ENCODE peak calls at places on chromosomes 2 and 18, in nine cellular contexts. Z is OCI-LY7, E is GM23338, B is HCT116, M is hepatocyte, R is SK-N-SH, P is neural progenitor cell, C is GM23248, H is PC-3. Q is an unnamed sample.
A peak's percentile ranks its signal among the peaks of the same experiment; 100 is the strongest.

GRCh38 chr2:49369650-49370049 is 215.3 kb upstream of the FSHR start:
- DNase-seq in Z (no peak), B (no peak), C (no peak), R (no peak), P (no peak), M (no peak), H (no peak), E (no peak), Q (no peak)

GRCh38 chr2:164742738-164743317 is 98.8 kb downstream of the COBLL1 start:
- DNase-seq in Z (no peak), R (no peak), H (no peak), E (no peak), B (no peak), P (no peak), M (no peak), C (no peak), Q (no peak)

GRCh38 chr2:184596819-184597411 is 1.4 kb upstream of the ZNF804A start:
- DNase-seq in M (no peak), B (peak; percentile 27), H (peak; percentile 80), E (peak; percentile 48), R (no peak), Z (peak; percentile 91), C (peak; percentile 69), P (peak; percentile 26), Q (peak; percentile 54)

GRCh38 chr2:239774933-239775622 is 250.1 kb downstream of the NDUFA10 start:
- DNase-seq in E (no peak), B (no peak), C (no peak), M (no peak), H (no peak), R (no peak), Z (no peak), P (no peak), Q (no peak)

GRCh38 chr2:98454500-98455235 is 10.0 kb downstream of the INPP4A start:
- DNase-seq in H (peak; percentile 51), B (no peak), R (no peak), M (no peak), E (peak; percentile 36), Z (peak; percentile 28), C (peak; percentile 30), P (no peak), Q (no peak)

GRCh38 chr2:25378731-25379490 is 37.2 kb upstream of the DNMT3A start:
- DNase-seq in C (peak; percentile 29), B (no peak), P (no peak), H (peak; percentile 81), Z (no peak), E (no peak), M (peak; percentile 2), R (no peak), Q (no peak)

GRCh38 chr18:76589866-76590265 is 94.8 kb upstream of the ZNF516 start:
- DNase-seq in P (no peak), Z (no peak), M (no peak), B (no peak), R (no peak), H (no peak), C (no peak), E (no peak), Q (no peak)

GRCh38 chr2:112459372-112459771 is 22.6 kb upstream of the TTL start:
- DNase-seq in H (no peak), R (no peak), E (no peak), M (no peak), Z (no peak), B (no peak), P (no peak), C (no peak), Q (no peak)

GRCh38 chr2:179275280-179276013 is 10.8 kb upstream of the SESTD1 start:
- DNase-seq in P (no peak), R (no peak), C (peak; percentile 49), Z (no peak), B (no peak), E (no peak), M (peak; percentile 18), H (no peak), Q (no peak)

GRCh38 chr18:77131652-77132368 is 773 bp downstream of the MBP start:
- DNase-seq in P (peak; percentile 45), M (peak; percentile 77), H (peak; percentile 45), Z (peak; percentile 34), E (peak; percentile 51), C (peak; percentile 37), B (no peak), R (peak; percentile 73), Q (no peak)

GRCh38 chr18:74459877-74460276 is 2.8 kb upstream of the DIPK1C start:
- DNase-seq in M (no peak), H (no peak), R (peak; percentile 46), C (peak; percentile 10), Z (no peak), P (peak; percentile 70), E (peak; percentile 83), B (no peak), Q (no peak)

GRCh38 chr18:48889981-48890735 is 60.6 kb downstream of the SMAD7 start:
- DNase-seq in C (no peak), M (no peak), H (no peak), P (no peak), R (no peak), Z (no peak), B (no peak), E (no peak), Q (no peak)

GRCh38 chr18:57581301-57581934 is 5.1 kb downstream of the FECH start:
- DNase-seq in Z (peak; percentile 1), H (no peak), E (no peak), C (no peak), B (no peak), P (no peak), R (no peak), M (no peak), Q (peak; percentile 80)

GRCh38 chr2:2016912-2017311 is 272.6 kb upstream of the PXDN start:
- DNase-seq in Z (no peak), E (no peak), R (no peak), C (no peak), H (no peak), B (no peak), M (no peak), P (no peak), Q (no peak)

GRCh38 chr2:241947401-241947800 is 77.9 kb downstream of the RTP5 start:
- DNase-seq in B (no peak), C (no peak), E (no peak), R (no peak), H (no peak), Z (no peak), M (no peak), P (no peak), Q (no peak)

GRCh38 chr2:189580267-189580661 is 322 bp downstream of the SLC40A1 start:
- DNase-seq in H (no peak), Z (no peak), C (no peak), R (peak; percentile 65), B (no peak), P (peak; percentile 45), M (peak; percentile 35), E (peak; percentile 54), Q (peak; percentile 47)

GRCh38 chr2:239061824-239062560 is 214.1 kb downstream of the TWIST2 start:
- DNase-seq in E (no peak), Z (no peak), C (no peak), B (no peak), P (no peak), M (no peak), R (peak; percentile 85), H (no peak), Q (no peak)

GRCh38 chr2:178413472-178414265 is 37.3 kb downstream of the PRKRA start:
- DNase-seq in Z (no peak), C (peak; percentile 89), H (peak; percentile 71), R (peak; percentile 82), P (peak; percentile 89), B (peak; percentile 67), M (peak; percentile 74), E (peak; percentile 86), Q (peak; percentile 77)

DNA sequence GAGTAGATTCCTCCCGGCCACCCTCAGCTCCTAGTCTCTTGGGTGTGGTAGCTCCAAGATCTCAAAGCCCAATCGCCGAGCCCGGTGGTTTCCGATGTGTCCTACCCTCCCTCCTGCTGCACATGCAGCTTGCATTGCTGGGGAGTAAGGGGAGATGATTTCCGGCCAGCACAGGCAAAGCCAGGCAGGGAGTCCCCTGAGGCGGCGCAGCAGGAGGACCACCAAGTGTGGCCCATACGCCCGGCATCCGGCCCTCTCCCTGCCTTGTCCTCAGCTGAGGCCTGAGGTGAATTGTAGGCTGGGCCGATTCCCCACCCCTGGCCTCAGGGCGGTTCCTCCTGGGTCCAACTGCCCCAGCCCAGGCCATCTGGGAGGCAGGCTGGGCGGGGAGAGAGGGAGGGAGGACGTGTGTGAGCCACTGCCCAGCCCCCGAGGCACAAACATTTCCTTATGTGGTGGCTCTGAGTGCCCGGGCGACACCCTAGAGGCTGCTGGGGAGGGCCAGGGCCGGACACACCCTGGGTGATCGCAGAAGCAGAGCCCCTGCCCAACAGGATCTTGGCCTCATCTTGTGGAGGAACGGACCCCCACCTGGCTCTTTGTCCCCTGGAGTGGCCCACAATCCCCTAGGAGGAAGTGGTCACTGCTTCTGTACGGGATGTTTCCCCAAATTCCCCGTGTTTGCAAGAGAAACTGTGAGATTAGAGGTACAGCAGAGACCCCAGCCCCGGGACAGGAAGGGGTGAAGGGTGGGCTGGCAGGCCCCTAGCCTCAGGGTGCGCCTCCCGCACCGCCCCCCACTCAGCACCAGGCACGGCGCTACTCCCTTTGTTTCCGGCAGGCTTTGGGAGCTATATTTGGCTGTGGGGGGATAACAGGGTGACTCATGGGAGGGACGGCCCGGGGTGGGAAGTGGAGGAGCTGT is 41.9 kb upstream of the PTMA start:
- DNase-seq in M (peak; percentile 96), Z (peak; percentile 68), E (peak; percentile 96), H (peak; percentile 91), R (peak; percentile 64), P (peak; percentile 92), B (peak; percentile 94), C (peak; percentile 97), Q (peak; percentile 51)
- TF ChIP-seq EZH2phosphoT487 in M (no peak), Z (no peak), E (no peak), H (no peak), R (no peak), P (no peak), B (no peak), C (no peak), Q (no peak)

GRCh38 chr2:85998071-85998991 is 107.4 kb downstream of the POLR1A start:
- DNase-seq in P (peak; percentile 11), R (no peak), H (no peak), Z (no peak), E (peak; percentile 19), B (no peak), C (peak; percentile 85), M (peak; percentile 41), Q (peak; percentile 21)
- TF ChIP-seq EZH2phosphoT487 in P (no peak), R (no peak), H (no peak), Z (no peak), E (no peak), B (no peak), C (no peak), M (no peak), Q (no peak)

GRCh38 chr2:12051831-12052230 is 305.4 kb downstream of the LPIN1 start:
- DNase-seq in H (peak; percentile 84), R (no peak), B (no peak), Z (no peak), P (no peak), E (no peak), C (peak; percentile 72), M (no peak), Q (no peak)
- TF ChIP-seq EZH2phosphoT487 in H (no peak), R (no peak), B (no peak), Z (no peak), P (no peak), E (no peak), C (no peak), M (no peak), Q (no peak)

DNA sequence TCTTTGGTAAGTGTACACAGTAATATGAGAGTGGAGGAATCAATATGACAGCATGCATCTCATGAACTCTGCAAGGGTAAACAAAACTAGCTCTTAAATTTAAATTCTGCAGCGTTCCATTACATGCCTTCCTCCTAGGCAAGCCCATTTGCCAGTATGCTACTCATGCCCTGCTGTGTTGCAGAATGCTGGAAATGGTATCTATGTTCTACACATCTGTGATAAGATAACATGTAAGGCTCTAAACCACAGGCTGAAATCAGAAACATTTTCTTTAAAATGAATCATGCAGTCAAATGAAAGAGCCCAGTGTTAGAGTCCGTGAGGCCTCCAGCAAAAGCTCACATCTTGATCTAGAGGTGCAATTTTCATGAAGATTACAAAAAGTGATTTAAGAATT is 112.8 kb upstream of the FN1 start:
- DNase-seq in P (no peak), E (no peak), B (no peak), Z (no peak), H (peak; percentile 45), R (no peak), M (peak; percentile 10), C (peak; percentile 48), Q (no peak)
- TF ChIP-seq EZH2phosphoT487 in P (no peak), E (no peak), B (no peak), Z (no peak), H (no peak), R (no peak), M (no peak), C (no peak), Q (no peak)